ENCODE peak calls at places on chromosomes 6 and 20, in five cellular contexts. R is psoas muscle, I is thoracic aorta, Z is mesendoderm, D is fibroblast of lung. G is an unnamed sample.
A peak's percentile ranks its signal among the peaks of the same experiment; 100 is the strongest.

GRCh38 chr20:278607-279571 is 11.7 kb downstream of the C20orf96 start:
- DNase-seq in Z (peak; percentile 77), D (no peak), R (no peak), I (no peak), G (peak; percentile 71)

GRCh38 chr6:44531447-44532015 is 144.0 kb downstream of the CDC5L start:
- DNase-seq in Z (no peak), R (no peak), I (no peak), D (no peak), G (peak; percentile 21)

GRCh38 chr6:27834384-27834783 is 77.8 kb downstream of the OR2B2 start:
- DNase-seq in Z (no peak), D (no peak), R (no peak), I (no peak), G (no peak)

GRCh38 chr6:99605911-99606669 is 543 bp upstream of the PRDM13 start:
- DNase-seq in Z (no peak), D (no peak), I (no peak), R (no peak), G (no peak)

GRCh38 chr6:114690625-114691024 is 347.8 kb upstream of the HS3ST5 start:
- DNase-seq in D (no peak), I (no peak), Z (no peak), R (no peak), G (no peak)

GRCh38 chr6:6993503-6994237 is 114.1 kb upstream of the RREB1 start:
- DNase-seq in I (no peak), R (no peak), Z (no peak), D (no peak), G (no peak)

GRCh38 chr6:21886601-21887091 is 293.1 kb downstream of the SOX4 start:
- DNase-seq in Z (no peak), D (peak; percentile 76), I (no peak), R (no peak), G (no peak)

GRCh38 chr6:138403324-138403800 is 661 bp upstream of the HEBP2 start:
- DNase-seq in I (no peak), R (peak; percentile 74), Z (peak; percentile 53), D (no peak), G (peak; percentile 40)

GRCh38 chr6:160891690-160892089 is 99.9 kb upstream of the MAP3K4 start:
- DNase-seq in I (no peak), D (no peak), R (no peak), Z (no peak), G (no peak)

GRCh38 chr20:23092861-23093543 is 6.9 kb upstream of the CD93 start:
- DNase-seq in D (no peak), I (no peak), Z (no peak), R (no peak), G (no peak)

GRCh38 chr6:69494595-69494994 is 302.2 kb downstream of the LMBRD1 start:
- DNase-seq in I (no peak), R (no peak), Z (no peak), D (no peak), G (no peak)

GRCh38 chr20:40683894-40684268 is 5.2 kb downstream of the MAFB start:
- DNase-seq in Z (no peak), I (no peak), R (no peak), D (no peak), G (no peak)

GRCh38 chr6:100269189-100269588 is 195.5 kb downstream of the SIM1 start:
- DNase-seq in R (no peak), D (peak; percentile 94), Z (no peak), I (no peak), G (no peak)

GRCh38 chr6:129701721-129702455 is 8.1 kb downstream of the ARHGAP18 start:
- DNase-seq in D (peak; percentile 63), Z (no peak), R (no peak), I (no peak), G (no peak)

GRCh38 chr6:69791065-69791471 is 5.7 kb downstream of the LMBRD1 start:
- DNase-seq in D (peak; percentile 43), I (no peak), R (no peak), Z (no peak), G (peak; percentile 45)

GRCh38 chr20:20894280-20894679 is 181.8 kb upstream of the RALGAPA2 start:
- DNase-seq in I (no peak), Z (no peak), R (no peak), D (no peak), G (no peak)

GRCh38 chr6:130598021-130598989 is 228.9 kb upstream of the SMLR1 start:
- DNase-seq in I (no peak), D (peak; percentile 64), Z (peak; percentile 7), R (no peak), G (no peak)

GRCh38 chr6:104884867-104885517 is 25.3 kb upstream of the HACE1 start:
- DNase-seq in Z (no peak), I (no peak), D (peak; percentile 5), R (no peak), G (peak; percentile 21)

GRCh38 chr6:25946631-25947030 is 16.0 kb upstream of the TRIM38 start:
- DNase-seq in Z (no peak), R (no peak), D (no peak), I (no peak), G (no peak)

GRCh38 chr6:157982297-157982579 is 575 bp downstream of the SYNJ2 start:
- DNase-seq in D (peak; percentile 45), R (no peak), Z (peak; percentile 77), I (no peak), G (peak; percentile 30)

GRCh38 chr6:43658161-43658560 is 13.3 kb downstream of the RSPH9 start:
- DNase-seq in D (no peak), R (no peak), I (no peak), Z (no peak), G (no peak)

GRCh38 chr6:14711704-14712397 is 534.0 kb upstream of the JARID2 start:
- DNase-seq in R (no peak), D (no peak), Z (no peak), I (no peak), G (no peak)

GRCh38 chr6:28643017-28643740 is 117.5 kb downstream of the GPX5 start:
- DNase-seq in Z (peak; percentile 97), D (peak; percentile 81), R (no peak), I (no peak), G (peak; percentile 91)

GRCh38 chr6:169813969-169814368 is 62.5 kb downstream of the ERMARD start:
- DNase-seq in Z (no peak), D (no peak), R (no peak), I (no peak), G (no peak)

GRCh38 chr6:6962086-6962485 is 145.7 kb upstream of the RREB1 start:
- DNase-seq in I (no peak), D (no peak), R (no peak), Z (no peak), G (no peak)

GRCh38 chr20:23918101-23918862 is 38.7 kb upstream of the CST5 start:
- DNase-seq in D (no peak), R (no peak), I (no peak), Z (no peak), G (peak; percentile 77)

GRCh38 chr6:52995913-52996685 is 1.0 kb upstream of the GSTA4 start:
- DNase-seq in D (peak; percentile 89), I (no peak), R (peak; percentile 52), Z (peak; percentile 96), G (peak; percentile 89)

GRCh38 chr6:14621518-14621917 is 503.9 kb downstream of the CD83 start:
- DNase-seq in D (no peak), I (no peak), Z (no peak), R (no peak), G (peak; percentile 13)

GRCh38 chr20:55953201-55953600 is 52.1 kb downstream of the CBLN4 start:
- DNase-seq in D (no peak), I (no peak), Z (no peak), R (no peak), G (no peak)

GRCh38 chr6:163751032-163751525 is 336.6 kb downstream of the QKI start:
- DNase-seq in Z (no peak), R (no peak), I (no peak), D (no peak), G (no peak)

GRCh38 chr6:15243994-15244604 is 1.8 kb upstream of the JARID2 start:
- DNase-seq in R (peak; percentile 53), D (no peak), Z (peak; percentile 85), I (no peak), G (no peak)

GRCh38 chr6:135236732-135237131 is 55.6 kb downstream of the MYB start:
- DNase-seq in Z (peak; percentile 21), R (no peak), D (no peak), I (no peak), G (no peak)

GRCh38 chr20:36491901-36492617 is 49.3 kb upstream of the MYL9 start:
- DNase-seq in D (peak; percentile 47), Z (peak; percentile 66), R (no peak), I (no peak), G (no peak)
- H3K27ac ChIP-seq in D (peak overlapping the region; percentile 49), Z (no peak overlapping the region), R (peak overlapping the region; percentile 87), I (peak overlapping the region; percentile 62), G (no peak overlapping the region)

GRCh38 chr6:13431059-13431656 is 56.2 kb downstream of the GFOD1 start:
- DNase-seq in R (no peak), I (no peak), Z (no peak), D (no peak), G (no peak)

GRCh38 chr6:13428528-13429405 is 58.6 kb downstream of the GFOD1 start:
- DNase-seq in Z (peak; percentile 52), I (no peak), R (no peak), D (no peak), G (no peak)

GRCh38 chr6:13427346-13427745 is 60.1 kb downstream of the GFOD1 start:
- DNase-seq in I (no peak), Z (no peak), D (no peak), R (no peak), G (no peak)

GRCh38 chr6:13427838-13428527 is 59.4 kb downstream of the GFOD1 start:
- DNase-seq in Z (peak; percentile 77), D (no peak), R (no peak), I (no peak), G (no peak)

GRCh38 chr6:13429406-13429753 is 58.0 kb downstream of the GFOD1 start:
- DNase-seq in D (no peak), R (no peak), I (no peak), Z (no peak), G (no peak)
- H3K27ac ChIP-seq in D (no peak overlapping the region), R (no peak overlapping the region), I (no peak overlapping the region), Z (no peak overlapping the region), G (no peak overlapping the region)

DNA sequence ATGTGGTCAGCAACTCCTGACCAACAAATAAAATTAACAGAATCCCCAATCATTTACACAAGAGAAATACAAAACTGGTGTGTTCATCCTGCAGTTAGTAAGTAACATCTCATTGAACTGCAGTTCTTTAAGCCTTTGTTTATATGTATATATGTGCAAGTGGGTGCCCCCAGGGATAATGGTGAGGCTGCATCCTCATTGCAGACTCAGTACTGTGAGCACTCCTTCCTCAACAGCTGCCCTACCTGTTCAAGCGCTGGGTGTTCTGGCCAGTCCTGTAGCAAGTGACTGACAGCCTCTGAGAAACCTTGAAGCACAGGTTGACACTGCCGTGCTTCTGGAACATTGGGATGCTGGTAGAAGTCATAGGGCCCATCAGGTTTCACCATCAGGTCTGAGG is 49.8 kb upstream of the LYRM2 start:
- DNase-seq in D (no peak), I (no peak), R (no peak), Z (no peak), G (no peak)
- H3K27ac ChIP-seq in D (no peak overlapping the region), I (no peak overlapping the region), R (no peak overlapping the region), Z (peak overlapping the region; percentile 53), G (no peak overlapping the region)

DNA sequence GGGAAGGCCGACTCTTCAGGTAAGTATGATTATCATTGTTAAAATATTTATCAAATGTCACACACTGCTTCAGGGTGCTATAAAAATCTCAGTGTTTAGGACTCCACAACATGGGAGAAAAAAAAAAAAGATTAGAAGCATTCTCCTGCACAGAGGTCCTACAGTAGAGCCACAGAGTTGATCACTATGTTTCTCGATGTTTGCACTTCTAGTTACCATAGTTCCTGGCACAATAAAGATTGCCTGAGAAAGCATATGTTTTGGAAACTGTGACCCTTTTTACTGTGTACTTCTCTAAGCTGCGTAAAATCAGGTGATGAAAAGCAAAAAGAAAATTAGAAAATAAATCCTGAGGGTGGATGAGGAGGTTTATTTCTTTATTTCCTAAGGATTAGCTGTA is 269.9 kb upstream of the SYNCRIP start:
- DNase-seq in Z (no peak), R (no peak), I (no peak), D (no peak), G (no peak)
- H3K27ac ChIP-seq in Z (no peak overlapping the region), R (no peak overlapping the region), I (no peak overlapping the region), D (no peak overlapping the region), G (no peak overlapping the region)

G was measured in A673.